ENCODE peak calls at places on chromosome 14, in six cellular contexts. One of them, this sample, is unnamed.

GRCh38 chr14:29310757-29311156 is 544.2 kb downstream of the FOXG1 start:
- DNase-seq in RWPE1: peak
- DNase-seq in lung: no peak
- DNase-seq in osteocyte: no peak
- DNase-seq in body of pancreas: no peak
- DNase-seq in pancreas: no peak
- DNase-seq in this sample: no peak

GRCh38 chr14:26191666-26192065 is 406.2 kb downstream of the NOVA1 start:
- DNase-seq in RWPE1: no peak
- DNase-seq in lung: no peak
- DNase-seq in osteocyte: no peak
- DNase-seq in body of pancreas: no peak
- DNase-seq in pancreas: no peak
- DNase-seq in this sample: no peak

GRCh38 chr14:25103820-25104219 is 53.9 kb upstream of the STXBP6 start:
- DNase-seq in RWPE1: no peak
- DNase-seq in lung: no peak
- DNase-seq in osteocyte: no peak
- DNase-seq in body of pancreas: no peak
- DNase-seq in pancreas: no peak
- DNase-seq in this sample: no peak

GRCh38 chr14:71103662-71104484 is 196.6 kb downstream of the PCNX1 start:
- DNase-seq in RWPE1: peak
- DNase-seq in lung: no peak
- DNase-seq in osteocyte: no peak
- DNase-seq in body of pancreas: no peak
- DNase-seq in pancreas: no peak
- DNase-seq in this sample: no peak

GRCh38 chr14:70139384-70139783 is 49.4 kb downstream of the SLC8A3 start:
- DNase-seq in RWPE1: no peak
- DNase-seq in lung: no peak
- DNase-seq in osteocyte: no peak
- DNase-seq in body of pancreas: no peak
- DNase-seq in pancreas: no peak
- DNase-seq in this sample: no peak

GRCh38 chr14:96122496-96122895 is 82.1 kb upstream of the BDKRB2 start:
- DNase-seq in RWPE1: no peak
- DNase-seq in lung: no peak
- DNase-seq in osteocyte: no peak
- DNase-seq in body of pancreas: no peak
- DNase-seq in pancreas: no peak
- DNase-seq in this sample: no peak

GRCh38 chr14:66284346-66284745 is 201.8 kb upstream of the CCDC196 start:
- DNase-seq in RWPE1: peak
- DNase-seq in lung: no peak
- DNase-seq in osteocyte: no peak
- DNase-seq in body of pancreas: no peak
- DNase-seq in pancreas: no peak
- DNase-seq in this sample: no peak

GRCh38 chr14:44798386-44799242 is 163.1 kb downstream of the KLHL28 start:
- DNase-seq in RWPE1: no peak
- DNase-seq in lung: no peak
- DNase-seq in osteocyte: no peak
- DNase-seq in body of pancreas: no peak
- DNase-seq in pancreas: no peak
- DNase-seq in this sample: no peak

GRCh38 chr14:44914849-44915248 is 46.9 kb downstream of the KLHL28 start:
- DNase-seq in RWPE1: no peak
- DNase-seq in lung: no peak
- DNase-seq in osteocyte: no peak
- DNase-seq in body of pancreas: no peak
- DNase-seq in pancreas: no peak
- DNase-seq in this sample: no peak

GRCh38 chr14:65001758-65002157 is 15.1 kb downstream of the FNTB start:
- DNase-seq in RWPE1: no peak
- DNase-seq in lung: no peak
- DNase-seq in osteocyte: no peak
- DNase-seq in body of pancreas: no peak
- DNase-seq in pancreas: no peak
- DNase-seq in this sample: no peak

GRCh38 chr14:22510527-22511110 is 78.4 kb downstream of the DAD1 start:
- DNase-seq in RWPE1: no peak
- DNase-seq in lung: no peak
- DNase-seq in osteocyte: no peak
- DNase-seq in body of pancreas: no peak
- DNase-seq in pancreas: no peak
- DNase-seq in this sample: no peak

GRCh38 chr14:65302571-65303184 is 109.9 kb upstream of the FUT8 start:
- DNase-seq in RWPE1: no peak
- DNase-seq in lung: no peak
- DNase-seq in osteocyte: no peak
- DNase-seq in body of pancreas: peak
- DNase-seq in pancreas: peak
- DNase-seq in this sample: peak

GRCh38 chr14:52913271-52913670 is 37.6 kb downstream of the FERMT2 start:
- DNase-seq in RWPE1: no peak
- DNase-seq in lung: no peak
- DNase-seq in osteocyte: no peak
- DNase-seq in body of pancreas: no peak
- DNase-seq in pancreas: no peak
- DNase-seq in this sample: no peak

GRCh38 chr14:101474563-101475467 is 86.5 kb upstream of the DIO3 start:
- DNase-seq in RWPE1: no peak
- DNase-seq in lung: no peak
- DNase-seq in osteocyte: peak
- DNase-seq in body of pancreas: peak
- DNase-seq in pancreas: no peak
- DNase-seq in this sample: no peak

GRCh38 chr14:89609701-89610100 is 192.7 kb upstream of the FOXN3 start:
- DNase-seq in RWPE1: no peak
- DNase-seq in lung: no peak
- DNase-seq in osteocyte: no peak
- DNase-seq in body of pancreas: no peak
- DNase-seq in pancreas: no peak
- DNase-seq in this sample: no peak

GRCh38 chr14:64844272-64844671 is 35.4 kb downstream of the SPTB start:
- DNase-seq in RWPE1: no peak
- DNase-seq in lung: no peak
- DNase-seq in osteocyte: no peak
- DNase-seq in body of pancreas: no peak
- DNase-seq in pancreas: no peak
- DNase-seq in this sample: no peak

GRCh38 chr14:24296341-24297157 is 3.0 kb downstream of the DHRS1 start:
- DNase-seq in RWPE1: peak
- DNase-seq in lung: peak
- DNase-seq in osteocyte: peak
- DNase-seq in body of pancreas: peak
- DNase-seq in pancreas: peak
- DNase-seq in this sample: peak

GRCh38 chr14:70642313-70643235 is 858 bp downstream of the TTC9 start:
- DNase-seq in RWPE1: no peak
- DNase-seq in lung: no peak
- DNase-seq in osteocyte: no peak
- DNase-seq in body of pancreas: no peak
- DNase-seq in pancreas: no peak
- DNase-seq in this sample: peak

GRCh38 chr14:65320661-65321308 is 91.7 kb upstream of the FUT8 start:
- DNase-seq in RWPE1: no peak
- DNase-seq in lung: no peak
- DNase-seq in osteocyte: no peak
- DNase-seq in body of pancreas: no peak
- DNase-seq in pancreas: no peak
- DNase-seq in this sample: no peak

GRCh38 chr14:81710232-81710845 is 176.7 kb upstream of the SEL1L start:
- DNase-seq in RWPE1: peak
- DNase-seq in lung: no peak
- DNase-seq in osteocyte: no peak
- DNase-seq in body of pancreas: peak
- DNase-seq in pancreas: peak
- DNase-seq in this sample: peak

GRCh38 chr14:95484296-95484695 is 32.2 kb downstream of the SYNE3 start:
- DNase-seq in RWPE1: no peak
- DNase-seq in lung: no peak
- DNase-seq in osteocyte: no peak
- DNase-seq in body of pancreas: no peak
- DNase-seq in pancreas: no peak
- DNase-seq in this sample: no peak

GRCh38 chr14:65370890-65371289 is 41.6 kb upstream of the FUT8 start:
- DNase-seq in RWPE1: no peak
- DNase-seq in lung: no peak
- DNase-seq in osteocyte: no peak
- DNase-seq in body of pancreas: no peak
- DNase-seq in pancreas: no peak
- DNase-seq in this sample: peak

GRCh38 chr14:36591482-36591881 is 9.1 kb upstream of the NKX2-8 start:
- DNase-seq in RWPE1: no peak
- DNase-seq in lung: no peak
- DNase-seq in osteocyte: no peak
- DNase-seq in body of pancreas: no peak
- DNase-seq in pancreas: no peak
- DNase-seq in this sample: no peak

GRCh38 chr14:66600416-66600815 is 92.5 kb downstream of the GPHN start:
- DNase-seq in RWPE1: no peak
- DNase-seq in lung: no peak
- DNase-seq in osteocyte: no peak
- DNase-seq in body of pancreas: no peak
- DNase-seq in pancreas: no peak
- DNase-seq in this sample: no peak

GRCh38 chr14:99006271-99006670 is 265.7 kb downstream of the BCL11B start:
- DNase-seq in RWPE1: no peak
- DNase-seq in lung: no peak
- DNase-seq in osteocyte: no peak
- DNase-seq in body of pancreas: no peak
- DNase-seq in pancreas: no peak
- DNase-seq in this sample: no peak

GRCh38 chr14:103630364-103631108 is 1.5 kb downstream of the KLC1 start:
- DNase-seq in RWPE1: no peak
- DNase-seq in lung: no peak
- DNase-seq in osteocyte: no peak
- DNase-seq in body of pancreas: no peak
- DNase-seq in pancreas: no peak
- DNase-seq in this sample: no peak

GRCh38 chr14:51978566-51979398 is 10.6 kb upstream of the RTRAF start:
- DNase-seq in RWPE1: peak
- DNase-seq in lung: peak
- DNase-seq in osteocyte: peak
- DNase-seq in body of pancreas: peak
- DNase-seq in pancreas: peak
- DNase-seq in this sample: peak

GRCh38 chr14:44700184-44700583 is 193.1 kb upstream of the FSCB start:
- DNase-seq in RWPE1: no peak
- DNase-seq in lung: no peak
- DNase-seq in osteocyte: no peak
- DNase-seq in body of pancreas: no peak
- DNase-seq in pancreas: no peak
- DNase-seq in this sample: no peak

GRCh38 chr14:25837431-25837950 is 760.3 kb downstream of the NOVA1 start:
- DNase-seq in RWPE1: no peak
- DNase-seq in lung: no peak
- DNase-seq in osteocyte: no peak
- DNase-seq in body of pancreas: no peak
- DNase-seq in pancreas: no peak
- DNase-seq in this sample: no peak

GRCh38 chr14:68716698-68717097 is 76.2 kb downstream of the ZFP36L1 start:
- DNase-seq in RWPE1: no peak
- DNase-seq in lung: no peak
- DNase-seq in osteocyte: no peak
- DNase-seq in body of pancreas: peak
- DNase-seq in pancreas: peak
- DNase-seq in this sample: no peak
- TF ChIP-seq CTCF in RWPE1: no peak
- TF ChIP-seq CTCF in lung: no peak
- TF ChIP-seq CTCF in osteocyte: no peak
- TF ChIP-seq CTCF in body of pancreas: peak
- TF ChIP-seq CTCF in pancreas: no peak
- TF ChIP-seq CTCF in this sample: no peak

DNA sequence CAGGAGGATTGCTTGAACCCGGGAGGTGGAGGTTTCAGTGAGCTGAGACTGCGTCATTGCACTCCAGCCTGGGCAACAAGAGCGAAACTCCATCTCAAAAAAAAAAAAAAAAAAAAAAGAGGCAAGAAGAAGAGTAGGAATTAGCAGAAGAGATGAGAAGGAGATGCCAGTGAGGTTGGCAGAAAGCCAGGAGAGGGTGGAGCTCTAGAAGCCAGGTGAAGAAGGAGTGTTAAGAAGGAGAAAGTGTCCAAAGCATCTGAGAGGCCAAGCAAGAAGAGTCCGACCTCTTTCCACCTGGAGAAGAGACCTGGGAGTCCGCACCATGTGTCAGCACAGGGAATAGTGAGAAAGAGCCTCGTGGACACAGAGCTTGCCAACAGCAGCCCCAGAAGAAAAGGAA is 70.3 kb downstream of the SAMD4A start:
- DNase-seq in RWPE1: no peak
- DNase-seq in lung: no peak
- DNase-seq in osteocyte: no peak
- DNase-seq in body of pancreas: no peak
- DNase-seq in pancreas: no peak
- DNase-seq in this sample: no peak
- TF ChIP-seq CTCF in RWPE1: no peak
- TF ChIP-seq CTCF in lung: no peak
- TF ChIP-seq CTCF in osteocyte: no peak
- TF ChIP-seq CTCF in body of pancreas: no peak
- TF ChIP-seq CTCF in pancreas: no peak
- TF ChIP-seq CTCF in this sample: no peak

GRCh38 chr14:100285021-100285912 is 21.0 kb downstream of the SLC25A29 start:
- DNase-seq in RWPE1: peak
- DNase-seq in lung: peak
- DNase-seq in osteocyte: peak
- DNase-seq in body of pancreas: peak
- DNase-seq in pancreas: peak
- DNase-seq in this sample: peak
- TF ChIP-seq CTCF in RWPE1: peak
- TF ChIP-seq CTCF in lung: peak
- TF ChIP-seq CTCF in osteocyte: peak
- TF ChIP-seq CTCF in body of pancreas: peak
- TF ChIP-seq CTCF in pancreas: peak
- TF ChIP-seq CTCF in this sample: peak

DNA sequence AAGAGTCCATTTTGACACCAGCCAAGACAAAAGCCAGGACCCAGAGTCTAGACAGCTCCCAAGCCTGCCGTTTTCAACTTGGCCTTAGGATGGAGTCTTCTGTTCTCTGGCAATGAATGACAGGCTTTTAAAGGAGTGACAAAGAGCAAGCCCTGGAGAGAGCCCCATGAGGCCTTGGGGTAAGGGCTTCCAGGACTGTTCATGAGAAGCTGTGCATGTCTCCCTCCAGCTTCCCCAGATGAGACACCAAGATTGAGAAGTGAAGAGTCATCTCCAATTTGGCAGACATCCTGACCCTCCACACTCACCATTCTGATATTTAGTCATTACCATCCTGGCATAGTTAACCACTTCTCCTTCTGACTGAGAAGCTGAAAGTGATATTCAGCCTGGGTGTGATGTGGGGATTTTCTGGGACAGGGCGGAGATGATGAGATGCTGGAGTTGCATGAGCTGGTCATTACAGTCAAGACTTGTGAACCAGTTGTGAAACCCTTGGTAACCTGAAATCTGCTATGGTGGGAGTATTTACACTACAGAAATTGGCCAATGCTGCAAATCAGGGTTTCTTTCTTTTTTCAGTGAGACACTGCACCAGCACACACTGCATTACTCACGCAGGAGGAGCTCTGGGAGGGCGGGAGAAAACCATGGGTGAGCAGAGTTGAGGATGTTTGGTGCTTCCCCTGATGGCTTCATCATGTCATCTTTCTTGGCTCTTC is 77.8 kb downstream of the VCPKMT start:
- DNase-seq in RWPE1: peak
- DNase-seq in lung: peak
- DNase-seq in osteocyte: no peak
- DNase-seq in body of pancreas: no peak
- DNase-seq in pancreas: no peak
- DNase-seq in this sample: peak
- TF ChIP-seq CTCF in RWPE1: no peak
- TF ChIP-seq CTCF in lung: no peak
- TF ChIP-seq CTCF in osteocyte: no peak
- TF ChIP-seq CTCF in body of pancreas: no peak
- TF ChIP-seq CTCF in pancreas: no peak
- TF ChIP-seq CTCF in this sample: no peak